ENCODE peak calls at places on chromosomes 11 and 22, in eight cellular contexts. E, I, Y, J, Z, W, F and M are unnamed samples.

GRCh38 chr11:34263462-34264186 is 94.2 kb downstream of the ABTB2 start:
- DNase-seq in Z (peak), E (no peak), Y (peak), W (no peak), I (no peak), J (peak), F (no peak), M (peak)

GRCh38 chr22:33952776-33953175 is 32.5 kb upstream of the LARGE1 start:
- DNase-seq in Z (no peak), F (no peak), E (no peak), J (no peak), Y (no peak), W (no peak), I (no peak), M (no peak)

GRCh38 chr22:29048822-29049654 is 12.6 kb downstream of the C22orf31 start:
- DNase-seq in I (no peak), E (no peak), J (no peak), Y (no peak), Z (no peak), W (no peak), F (no peak), M (no peak)

GRCh38 chr11:128610765-128611617 is 23.6 kb upstream of the ETS1 start:
- DNase-seq in J (no peak), Y (no peak), W (peak), I (peak), Z (no peak), F (peak), E (peak), M (no peak)

GRCh38 chr22:38038426-38038825 is 18.8 kb upstream of the PICK1 start:
- DNase-seq in Z (no peak), W (no peak), E (no peak), F (no peak), Y (no peak), J (no peak), I (no peak), M (no peak)

GRCh38 chr22:45582236-45582954 is 79.7 kb downstream of the FBLN1 start:
- DNase-seq in Y (no peak), W (no peak), J (no peak), F (no peak), I (no peak), E (no peak), Z (no peak), M (no peak)

GRCh38 chr11:81301426-81301825 is 1432.2 kb downstream of the FAM181B start:
- DNase-seq in I (no peak), Z (no peak), Y (no peak), F (no peak), W (no peak), J (no peak), E (no peak), M (no peak)

GRCh38 chr11:15234796-15235195 is 120.1 kb downstream of the INSC start:
- DNase-seq in I (no peak), W (no peak), E (no peak), Z (no peak), Y (no peak), F (no peak), J (no peak), M (no peak)

GRCh38 chr11:95279921-95280861 is 49.2 kb upstream of the SESN3 start:
- DNase-seq in I (no peak), W (no peak), J (no peak), F (no peak), Y (peak), E (no peak), Z (no peak), M (peak)

GRCh38 chr11:27679136-27680015 is 20.9 kb downstream of the BDNF start:
- DNase-seq in Z (no peak), F (no peak), Y (no peak), W (no peak), I (no peak), E (no peak), J (no peak), M (no peak)

GRCh38 chr11:77449784-77450183 is 24.1 kb downstream of the PAK1 start:
- DNase-seq in I (no peak), J (no peak), E (no peak), Z (no peak), W (no peak), Y (no peak), F (no peak), M (no peak)

GRCh38 chr11:121838571-121838970 is 277.4 kb downstream of the BLID start:
- DNase-seq in Z (no peak), E (no peak), J (no peak), I (no peak), Y (no peak), W (no peak), F (no peak), M (no peak)

GRCh38 chr11:825366-826231 is 2.1 kb upstream of the CRACR2B start:
- DNase-seq in Y (no peak), E (no peak), F (no peak), J (peak), Z (no peak), W (no peak), I (no peak), M (no peak)

GRCh38 chr11:18144243-18144642 is 11.9 kb downstream of the MRGPRX3 start:
- DNase-seq in Z (no peak), F (no peak), E (no peak), I (no peak), J (peak), Y (no peak), W (no peak), M (no peak)